ENCODE peak calls at places on chromosomes 1 and 21, in nine cellular contexts. D, Q, T, J, W, P, I, E and N are unnamed samples.

GRCh38 chr1:212655668-212656440 is 43.8 kb downstream of the BATF3 start:
- DNase-seq in P (no peak), E (no peak), D (peak), T (no peak), J (peak), I (no peak), W (no peak), Q (no peak), N (peak)

GRCh38 chr1:119910617-119911016 is 14.3 kb upstream of the ADAM30 start:
- DNase-seq in T (no peak), E (no peak), D (no peak), W (no peak), Q (no peak), I (no peak), P (no peak), J (no peak), N (no peak)

GRCh38 chr1:208134491-208134890 is 109.7 kb downstream of the PLXNA2 start:
- DNase-seq in E (no peak), P (no peak), T (no peak), J (no peak), D (no peak), I (no peak), Q (no peak), W (no peak), N (no peak)

GRCh38 chr1:6834366-6834765 is 49.1 kb downstream of the CAMTA1 start:
- DNase-seq in P (no peak), E (no peak), Q (no peak), J (no peak), T (no peak), I (no peak), W (no peak), D (no peak), N (no peak)

GRCh38 chr1:214637722-214638473 is 34.9 kb downstream of the CENPF start:
- DNase-seq in T (no peak), W (peak), Q (no peak), P (no peak), D (no peak), E (peak), I (no peak), J (peak), N (no peak)

GRCh38 chr21:33931799-33932390 is 16.3 kb upstream of the ATP5PO start:
- DNase-seq in W (no peak), Q (peak), D (no peak), P (no peak), T (no peak), I (no peak), J (peak), E (no peak), N (no peak)

GRCh38 chr1:153428790-153429189 is 12.5 kb downstream of the S100A7A start:
- DNase-seq in E (no peak), D (peak), W (no peak), J (no peak), Q (no peak), P (no peak), I (no peak), T (no peak), N (peak)

GRCh38 chr1:85445906-85446305 is 19.1 kb downstream of the DDAH1 start:
- DNase-seq in D (no peak), W (no peak), P (no peak), T (no peak), Q (no peak), E (no peak), J (peak), I (no peak), N (no peak)

GRCh38 chr1:169509354-169509753 is 23.6 kb upstream of the SLC19A2 start:
- DNase-seq in W (no peak), T (no peak), P (no peak), J (no peak), I (no peak), Q (no peak), D (no peak), E (no peak), N (no peak)

GRCh38 chr1:67955591-67955990 is 94.8 kb downstream of the DIRAS3 start:
- DNase-seq in I (no peak), J (no peak), Q (no peak), T (no peak), W (no peak), P (no peak), D (no peak), E (no peak), N (no peak)

GRCh38 chr1:62012821-62013220 is 181.8 kb upstream of the L1TD1 start:
- DNase-seq in W (no peak), I (no peak), Q (no peak), D (no peak), J (no peak), T (peak), E (no peak), P (no peak), N (no peak)

GRCh38 chr1:201644197-201644596 is 105.3 kb downstream of the NAV1 start:
- DNase-seq in I (no peak), W (no peak), E (no peak), T (no peak), P (no peak), D (no peak), Q (no peak), J (no peak), N (no peak)
- H3K27ac ChIP-seq in I (no peak), W (no peak), E (no peak), T (no peak), P (no peak), D (no peak), Q (no peak), J (no peak), N (no peak)

GRCh38 chr1:182143825-182144661 is 82.5 kb upstream of the ZNF648 start:
- DNase-seq in Q (peak), I (no peak), D (peak), J (peak), W (peak), T (peak), P (peak), E (no peak), N (peak)
- H3K27ac ChIP-seq in Q (peak), I (no peak), D (peak), J (peak), W (peak), T (peak), P (peak), E (no peak), N (peak)

GRCh38 chr1:156020293-156021086 is at the start of gene SSR2:
- DNase-seq in D (peak), P (peak), Q (peak), W (peak), E (peak), J (peak), I (peak), T (peak), N (peak)
- H3K27ac ChIP-seq in D (peak), P (peak), Q (peak), W (peak), E (peak), J (peak), I (peak), T (peak), N (peak)

GRCh38 chr1:157993179-157994080 is at the start of gene KIRREL1:
- DNase-seq in P (no peak), W (peak), Q (peak), I (no peak), T (peak), E (no peak), J (peak), D (peak), N (no peak)
- H3K27ac ChIP-seq in P (peak), W (peak), Q (peak), I (no peak), T (peak), E (peak), J (peak), D (peak), N (peak)

DNA sequence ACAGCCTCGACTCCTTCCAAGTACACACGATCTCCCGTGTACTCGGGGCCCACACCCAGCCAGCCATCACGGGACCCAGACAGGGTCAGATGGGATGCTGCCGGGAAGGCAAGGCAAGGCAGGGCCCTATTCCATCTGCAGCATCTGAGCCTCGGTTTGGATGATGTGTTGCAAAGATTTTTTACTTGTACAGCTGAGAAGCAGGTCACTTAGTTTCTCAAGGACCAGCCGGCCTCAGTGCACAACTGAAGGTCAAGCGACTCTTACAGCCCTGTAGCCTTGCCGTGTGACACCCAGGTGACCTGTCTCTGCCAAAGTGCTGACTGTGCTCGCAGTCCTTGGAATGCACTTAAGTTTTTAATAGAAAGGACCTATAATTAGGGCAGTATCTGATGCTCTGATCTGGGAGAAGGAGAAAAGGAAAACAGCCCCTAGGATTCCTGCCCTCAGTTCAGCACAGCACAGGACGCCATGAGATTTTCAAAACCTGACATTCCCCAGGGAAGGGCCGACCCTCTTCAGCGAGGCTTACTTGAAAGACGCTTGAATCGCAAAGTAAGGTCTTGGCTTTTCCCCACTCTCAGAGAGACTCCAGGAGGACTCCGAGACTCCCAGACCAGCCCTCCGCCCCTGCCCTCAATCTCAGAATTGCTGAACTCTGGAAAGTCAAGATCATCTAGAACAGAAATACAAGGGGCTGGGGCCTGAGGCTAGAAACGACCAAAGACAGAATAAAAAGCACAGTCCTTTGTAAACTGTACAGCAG is 1.3 kb downstream of the GPR157 start:
- DNase-seq in Q (peak), P (no peak), I (no peak), T (peak), J (no peak), D (no peak), E (no peak), W (no peak), N (no peak)
- H3K27ac ChIP-seq in Q (peak), P (peak), I (no peak), T (peak), J (no peak), D (peak), E (peak), W (peak), N (peak)

DNA sequence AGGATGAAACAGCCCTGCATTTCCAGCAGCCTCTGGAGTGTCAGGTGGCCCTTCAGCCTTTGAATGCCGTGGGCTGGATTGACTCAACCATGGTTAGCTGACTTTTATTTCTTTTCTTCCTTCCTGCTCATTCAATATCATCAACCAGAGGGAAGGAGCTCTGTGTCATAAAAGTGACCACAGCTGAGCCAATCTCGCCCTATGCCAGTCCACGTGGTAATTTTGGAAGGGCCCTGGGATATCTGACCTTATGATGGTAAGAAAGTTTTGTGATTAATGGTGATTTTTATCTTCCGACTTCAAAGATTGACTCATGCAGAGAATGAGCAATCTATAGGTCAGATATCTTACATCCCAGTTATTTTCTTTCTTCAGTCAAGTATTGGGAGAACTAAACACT is 170.3 kb downstream of the ZC3H11B start:
- DNase-seq in I (no peak), W (no peak), P (no peak), T (no peak), J (peak), E (no peak), D (no peak), Q (no peak), N (no peak)
- H3K27ac ChIP-seq in I (no peak), W (no peak), P (no peak), T (no peak), J (peak), E (no peak), D (no peak), Q (no peak), N (no peak)

DNA sequence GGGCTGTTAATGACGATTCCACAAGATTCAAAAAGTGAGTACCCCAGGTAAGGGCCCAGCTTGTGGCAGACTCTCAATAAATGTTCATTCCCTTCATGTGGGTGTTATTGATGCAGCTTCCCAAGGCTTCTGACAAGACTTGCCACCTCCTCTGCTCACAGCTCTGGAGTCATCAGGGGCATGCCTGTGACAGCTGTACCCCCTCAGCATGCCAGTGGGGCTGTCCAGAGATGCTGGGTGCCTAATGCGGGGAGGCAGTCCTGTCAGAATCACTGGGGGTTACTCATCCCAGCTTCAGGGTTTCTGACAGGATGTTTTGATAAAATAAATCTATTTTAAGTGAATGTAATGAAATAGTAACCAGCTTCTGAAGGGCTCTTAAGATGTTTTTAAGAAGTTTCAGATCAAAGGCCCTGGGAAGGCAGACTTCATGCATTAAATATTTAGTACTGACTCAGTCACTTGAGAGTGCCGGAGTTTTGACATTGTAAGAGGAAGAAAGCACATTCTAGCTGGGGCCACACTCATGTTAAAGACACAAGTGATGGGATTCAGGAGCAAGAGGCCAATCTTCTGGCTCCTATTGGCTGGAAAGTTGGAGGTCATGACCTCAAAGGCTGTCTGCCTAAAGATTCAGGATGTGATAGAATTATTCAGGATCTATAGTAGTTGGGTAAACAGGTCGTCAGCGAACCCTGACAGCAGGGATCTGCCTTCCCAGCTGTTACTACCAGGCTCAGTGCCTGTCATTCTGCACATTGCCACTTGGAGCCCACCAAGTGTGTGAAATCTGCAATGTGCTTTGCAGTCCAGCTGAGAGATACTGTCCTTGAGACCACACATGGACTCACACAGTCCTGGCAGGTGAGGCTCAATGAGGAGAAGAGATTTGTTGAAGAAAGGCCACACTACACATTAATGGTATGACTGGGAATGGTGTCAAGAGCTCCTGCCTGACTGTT is 239.6 kb upstream of the BEND5 start:
- DNase-seq in Q (no peak), D (no peak), I (no peak), E (no peak), P (no peak), J (no peak), T (no peak), W (no peak), N (no peak)
- H3K27ac ChIP-seq in Q (no peak), D (no peak), I (no peak), E (no peak), P (no peak), J (no peak), T (no peak), W (no peak), N (no peak)